ENCODE peak calls at places on chromosomes 2 and 18, in four cellular contexts. One of them, this sample, is unnamed.

GRCh38 chr2:55010915-55011314 is 39.3 kb downstream of the RTN4 start:
- DNase-seq in NCI-H1436 treated with DMSO at 0.1 percent for 48 hours: no peak
- DNase-seq in NCI-H2171 treated with DMSO at 0.1 percent for 48 hours: peak; percentile 18
- DNase-seq in kidney glomerular epithelial cell: peak; percentile 17
- DNase-seq in this sample: no peak

GRCh38 chr18:13286456-13287125 is 68.0 kb downstream of the LDLRAD4 start:
- DNase-seq in NCI-H2171 treated with DMSO at 0.1 percent for 48 hours: no peak
- DNase-seq in kidney glomerular epithelial cell: no peak
- DNase-seq in NCI-H1436 treated with DMSO at 0.1 percent for 48 hours: no peak
- DNase-seq in this sample: no peak

GRCh38 chr2:8408560-8409460 is 273.0 kb upstream of the ID2 start:
- DNase-seq in NCI-H1436 treated with DMSO at 0.1 percent for 48 hours: no peak
- DNase-seq in NCI-H2171 treated with DMSO at 0.1 percent for 48 hours: no peak
- DNase-seq in kidney glomerular epithelial cell: no peak
- DNase-seq in this sample: no peak

GRCh38 chr2:59754336-59754735 is 799.1 kb downstream of the BCL11A start:
- DNase-seq in NCI-H2171 treated with DMSO at 0.1 percent for 48 hours: no peak
- DNase-seq in NCI-H1436 treated with DMSO at 0.1 percent for 48 hours: no peak
- DNase-seq in kidney glomerular epithelial cell: no peak
- DNase-seq in this sample: peak; percentile 72

GRCh38 chr18:2551425-2551824 is 19.9 kb downstream of the METTL4 start:
- DNase-seq in NCI-H1436 treated with DMSO at 0.1 percent for 48 hours: no peak
- DNase-seq in kidney glomerular epithelial cell: no peak
- DNase-seq in NCI-H2171 treated with DMSO at 0.1 percent for 48 hours: no peak
- DNase-seq in this sample: no peak

GRCh38 chr2:173654146-173654895 is 299.6 kb downstream of the CDCA7 start:
- DNase-seq in NCI-H1436 treated with DMSO at 0.1 percent for 48 hours: no peak
- DNase-seq in NCI-H2171 treated with DMSO at 0.1 percent for 48 hours: no peak
- DNase-seq in kidney glomerular epithelial cell: no peak
- DNase-seq in this sample: no peak

GRCh38 chr2:40740419-40740818 is 288.5 kb upstream of the SLC8A1 start:
- DNase-seq in NCI-H1436 treated with DMSO at 0.1 percent for 48 hours: no peak
- DNase-seq in kidney glomerular epithelial cell: no peak
- DNase-seq in NCI-H2171 treated with DMSO at 0.1 percent for 48 hours: no peak
- DNase-seq in this sample: no peak

GRCh38 chr2:60119778-60120177 is 433.7 kb downstream of the BCL11A start:
- DNase-seq in NCI-H1436 treated with DMSO at 0.1 percent for 48 hours: no peak
- DNase-seq in NCI-H2171 treated with DMSO at 0.1 percent for 48 hours: no peak
- DNase-seq in kidney glomerular epithelial cell: no peak
- DNase-seq in this sample: no peak

GRCh38 chr2:8527031-8527430 is 154.8 kb upstream of the ID2 start:
- DNase-seq in NCI-H2171 treated with DMSO at 0.1 percent for 48 hours: no peak
- DNase-seq in kidney glomerular epithelial cell: no peak
- DNase-seq in NCI-H1436 treated with DMSO at 0.1 percent for 48 hours: no peak
- DNase-seq in this sample: no peak